ENCODE peak calls at places on chromosomes 4 and X, in ten cellular contexts. M is posterior cingulate gyrus, L is caudate nucleus, Y is hypothalamus, I is NCI-H774, A is H54, B is esophagus muscularis mucosa, P is GM04504, U is suprapubic skin, K is neural crest cell. X is an unnamed sample.

GRCh38 chr4:122542411-122543236 is 78.2 kb downstream of the IL21 start:
- DNase-seq in M (no peak), L (no peak), Y (no peak), I (no peak), A (no peak), B (no peak), P (peak; percentile 23), U (no peak), K (no peak), X (no peak)

GRCh38 chr4:74845834-74846233 is 51.5 kb upstream of the BTC start:
- DNase-seq in M (no peak), L (no peak), Y (no peak), I (no peak), A (no peak), B (no peak), P (no peak), U (no peak), K (no peak), X (no peak)

GRCh38 chrX:136146614-136147319 is 566 bp upstream of the FHL1 start:
- DNase-seq in M (no peak), L (no peak), Y (no peak), I (peak; percentile 4), A (no peak), B (no peak), P (no peak), U (no peak), K (no peak), X (peak; percentile 58)

GRCh38 chrX:154967603-154968002 is 54.9 kb downstream of the F8 start:
- DNase-seq in M (no peak), L (no peak), Y (no peak), I (no peak), A (no peak), B (no peak), P (no peak), U (no peak), K (no peak), X (no peak)

GRCh38 chr4:155405059-155405458 is 28.3 kb upstream of the MAP9 start:
- DNase-seq in M (no peak), L (no peak), Y (no peak), I (no peak), A (no peak), B (no peak), P (no peak), U (no peak), K (no peak), X (no peak)

GRCh38 chr4:173489514-173489913 is 40.5 kb downstream of the HAND2 start:
- DNase-seq in M (no peak), L (no peak), Y (no peak), I (no peak), A (no peak), B (no peak), P (peak; percentile 54), U (no peak), K (no peak), X (no peak)

GRCh38 chr4:159398236-159398638 is 295.4 kb downstream of the RAPGEF2 start:
- DNase-seq in M (no peak), L (no peak), Y (no peak), I (no peak), A (no peak), B (peak; percentile 42), P (no peak), U (no peak), K (no peak), X (no peak)

GRCh38 chrX:41275661-41276609 is 58.0 kb upstream of the DDX3X start:
- DNase-seq in M (peak; percentile 59), L (peak; percentile 3), Y (peak; percentile 21), I (peak; percentile 35), A (peak; percentile 34), B (peak; percentile 91), P (no peak), U (peak; percentile 79), K (peak; percentile 50), X (peak; percentile 75)

GRCh38 chrX:111875881-111876280 is at the start of gene TRPC5OS:
- DNase-seq in M (no peak), L (no peak), Y (no peak), I (no peak), A (no peak), B (no peak), P (no peak), U (no peak), K (no peak), X (no peak)